ENCODE peak calls at places on chromosomes 4 and X, in eight cellular contexts. F, Z, H, X, K, U, N and R are unnamed samples.

GRCh38 chrX:143472334-143472938 is 44.8 kb downstream of the SPANXN3 start:
- DNase-seq in F (no peak), Z (no peak), H (no peak), X (no peak), K (no peak), U (no peak), N (no peak), R (no peak)

GRCh38 chr4:110953191-110953590 is 330.3 kb upstream of the PITX2 start:
- DNase-seq in F (no peak), Z (no peak), H (no peak), X (no peak), K (no peak), U (no peak), N (no peak), R (no peak)

GRCh38 chr4:91284480-91284879 is 1019.3 kb upstream of the GRID2 start:
- DNase-seq in F (no peak), Z (no peak), H (no peak), X (no peak), K (no peak), U (no peak), N (no peak), R (no peak)

GRCh38 chr4:9999956-10000551 is 21.2 kb downstream of the SLC2A9 start:
- DNase-seq in F (no peak), Z (no peak), H (peak; percentile 41), X (no peak), K (no peak), U (no peak), N (no peak), R (peak; percentile 48)

GRCh38 chr4:65069177-65069576 is 601.1 kb downstream of the EPHA5 start:
- DNase-seq in F (no peak), Z (no peak), H (no peak), X (no peak), K (no peak), U (no peak), N (no peak), R (no peak)

GRCh38 chr4:34193451-34194154 is 2050.7 kb downstream of the ARAP2 start:
- DNase-seq in F (no peak), Z (no peak), H (peak; percentile 48), X (no peak), K (no peak), U (no peak), N (no peak), R (no peak)

GRCh38 chrX:117982702-117983392 is 133.8 kb downstream of the KLHL13 start:
- DNase-seq in F (no peak), Z (no peak), H (no peak), X (no peak), K (no peak), U (no peak), N (no peak), R (no peak)

GRCh38 chr4:39227906-39228305 is 45.6 kb downstream of the WDR19 start:
- DNase-seq in F (no peak), Z (no peak), H (peak; percentile 33), X (no peak), K (no peak), U (no peak), N (no peak), R (no peak)

GRCh38 chr4:128604840-128605239 is 204.7 kb upstream of the JADE1 start:
- DNase-seq in F (no peak), Z (no peak), H (peak; percentile 28), X (no peak), K (no peak), U (no peak), N (no peak), R (no peak)

GRCh38 chrX:129572422-129572821 is 32.4 kb downstream of the OCRL start:
- DNase-seq in F (no peak), Z (no peak), H (no peak), X (no peak), K (no peak), U (no peak), N (no peak), R (no peak)

GRCh38 chr4:149997881-149998421 is 80.3 kb upstream of the DCLK2 start:
- DNase-seq in F (no peak), Z (no peak), H (peak; percentile 25), X (no peak), K (no peak), U (peak; percentile 10), N (no peak), R (peak; percentile 4)

GRCh38 chr4:183142566-183143545 is 43.8 kb downstream of the WWC2 start:
- DNase-seq in F (no peak), Z (no peak), H (peak; percentile 79), X (no peak), K (no peak), U (peak; percentile 30), N (no peak), R (no peak)

GRCh38 chr4:183145773-183146172 is 46.7 kb downstream of the WWC2 start:
- DNase-seq in F (no peak), Z (no peak), H (no peak), X (no peak), K (no peak), U (no peak), N (no peak), R (no peak)

GRCh38 chr4:84956014-84956413 is 10.5 kb downstream of the WDFY3 start:
- DNase-seq in F (no peak), Z (no peak), H (no peak), X (no peak), K (no peak), U (no peak), N (no peak), R (no peak)

GRCh38 chrX:40922307-40922706 is 162.9 kb upstream of the USP9X start:
- DNase-seq in F (no peak), Z (no peak), H (peak; percentile 79), X (no peak), K (peak; percentile 83), U (peak; percentile 32), N (no peak), R (no peak)

GRCh38 chr4:73901031-73901430 is 31.8 kb downstream of the CXCL1 start:
- DNase-seq in F (no peak), Z (no peak), H (no peak), X (no peak), K (no peak), U (no peak), N (no peak), R (no peak)

GRCh38 chr4:187059031-187059430 is 335.4 kb upstream of the FAT1 start:
- DNase-seq in F (no peak), Z (no peak), H (no peak), X (no peak), K (no peak), U (no peak), N (no peak), R (no peak)

GRCh38 chrX:53184836-53185235 is 40.2 kb downstream of the KDM5C start:
- DNase-seq in F (no peak), Z (no peak), H (peak; percentile 64), X (no peak), K (no peak), U (no peak), N (no peak), R (no peak)

GRCh38 chr4:55337944-55338343 is 8.1 kb upstream of the SRD5A3 start:
- DNase-seq in F (no peak), Z (no peak), H (no peak), X (no peak), K (no peak), U (no peak), N (no peak), R (no peak)

GRCh38 chr4:55340246-55340645 is 5.8 kb upstream of the SRD5A3 start:
- DNase-seq in F (no peak), Z (no peak), H (peak; percentile 51), X (no peak), K (no peak), U (no peak), N (no peak), R (no peak)

DNA sequence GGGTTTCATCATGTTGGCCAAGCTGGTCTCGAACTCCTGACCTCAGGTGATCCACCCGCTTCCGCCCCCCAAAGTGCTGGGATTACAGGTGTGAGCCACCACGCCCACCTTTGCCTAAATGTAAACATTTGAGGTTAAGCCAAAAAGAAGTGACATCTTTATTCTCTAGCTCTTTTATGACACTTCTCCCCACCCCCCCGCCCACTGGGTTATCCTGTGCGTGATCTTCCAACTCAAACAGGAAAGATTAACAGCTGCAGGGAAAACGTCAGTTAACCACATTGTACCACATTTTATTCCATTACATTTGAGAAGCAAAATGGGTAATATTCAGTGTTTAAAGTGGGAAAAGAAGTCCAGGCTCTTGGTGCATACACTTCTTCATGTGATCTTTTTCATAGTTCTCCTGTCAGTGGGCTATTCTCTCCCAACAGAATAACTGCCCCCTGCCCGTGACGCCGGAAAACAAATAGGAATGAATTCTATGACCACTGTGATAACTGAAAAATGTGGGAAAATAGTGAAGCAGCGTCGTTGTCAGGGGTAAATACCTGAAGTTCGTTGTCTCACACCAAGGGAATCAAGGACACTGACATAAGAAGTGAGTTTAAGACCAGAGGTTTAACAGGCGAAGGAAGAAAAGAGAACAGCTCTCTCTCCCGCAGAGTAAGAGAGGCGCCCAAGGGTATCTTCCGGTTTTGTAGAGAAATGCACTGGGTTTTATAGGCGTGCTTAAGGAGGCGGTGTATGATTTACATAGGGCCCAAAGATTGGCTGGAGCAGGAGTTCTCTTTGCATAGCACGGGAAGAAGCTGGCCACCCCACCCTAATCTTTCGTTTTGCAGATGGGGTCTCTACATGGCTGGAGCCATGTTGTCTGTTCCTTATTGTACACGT is 9.7 kb upstream of the SRD5A3 start:
- DNase-seq in F (no peak), Z (no peak), H (no peak), X (no peak), K (no peak), U (no peak), N (peak; percentile 67), R (no peak)
- TF ChIP-seq CTCF in F (no peak), Z (no peak), H (no peak), X (no peak), K (no peak), U (no peak), N (no peak), R (no peak)

GRCh38 chr4:102620697-102621497 is 119.7 kb downstream of the NFKB1 start:
- DNase-seq in F (no peak), Z (no peak), H (peak; percentile 84), X (no peak), K (no peak), U (peak; percentile 55), N (peak; percentile 31), R (peak; percentile 32)
- TF ChIP-seq CTCF in F (peak; percentile 17), Z (no peak), H (peak; percentile 45), X (peak; percentile 26), K (peak; percentile 48), U (peak; percentile 30), N (no peak), R (peak; percentile 38)

GRCh38 chr4:141657550-141657949 is 21.2 kb downstream of the IL15 start:
- DNase-seq in F (no peak), Z (no peak), H (no peak), X (no peak), K (no peak), U (no peak), N (no peak), R (no peak)
- TF ChIP-seq CTCF in F (no peak), Z (no peak), H (no peak), X (no peak), K (no peak), U (no peak), N (no peak), R (no peak)

GRCh38 chrX:30570505-30570904 is 7.1 kb downstream of the TASL start:
- DNase-seq in F (no peak), Z (no peak), H (peak; percentile 42), X (no peak), K (no peak), U (peak; percentile 8), N (no peak), R (no peak)
- TF ChIP-seq CTCF in F (peak; percentile 73), Z (peak; percentile 61), H (peak; percentile 40), X (peak; percentile 55), K (peak; percentile 87), U (peak; percentile 39), N (peak; percentile 69), R (peak; percentile 52)